ENCODE peak calls at places on chromosomes 11 and 22, in nine cellular contexts. R is NCI-H2081; O is body of pancreas; M is neuronal stem cell; H is AML-193; Q is activated T-cell treated with anti-CD3 and anti-CD28 coated beads, Interleukin-2, amount 50 U/mL, for 4 hours; S is anterior cingulate cortex; U is substantia nigra; A is cardiac fibroblast. V is an unnamed sample.

GRCh38 chr11:116353517-116353916 is 419.3 kb downstream of the BUD13 start:
- DNase-seq in R (peak), O (peak), M (no peak), H (no peak), Q (no peak), S (no peak), U (no peak), A (no peak), V (no peak)

GRCh38 chr11:46347637-46348311 is 511 bp downstream of the DGKZ start:
- DNase-seq in R (no peak), O (peak), M (no peak), H (no peak), Q (no peak), S (no peak), U (no peak), A (no peak), V (no peak)

GRCh38 chr11:45988922-45989321 is 66.5 kb downstream of the LARGE2 start:
- DNase-seq in R (no peak), O (no peak), M (no peak), H (no peak), Q (no peak), S (no peak), U (no peak), A (no peak), V (no peak)

GRCh38 chr22:31987180-31987579 is 42.8 kb downstream of the YWHAH start:
- DNase-seq in R (no peak), O (no peak), M (no peak), H (no peak), Q (no peak), S (no peak), U (no peak), A (no peak), V (no peak)

GRCh38 chr11:24171869-24172268 is 325.0 kb upstream of the LUZP2 start:
- DNase-seq in R (no peak), O (no peak), M (no peak), H (no peak), Q (no peak), S (no peak), U (no peak), A (no peak), V (no peak)

GRCh38 chr11:76237914-76238313 is 31.6 kb upstream of the WNT11 start:
- DNase-seq in R (peak), O (no peak), M (no peak), H (no peak), Q (no peak), S (no peak), U (no peak), A (no peak), V (peak)

GRCh38 chr11:16032974-16033373 is 323.4 kb downstream of the SOX6 start:
- DNase-seq in R (no peak), O (no peak), M (no peak), H (no peak), Q (no peak), S (no peak), U (no peak), A (no peak), V (no peak)

GRCh38 chr22:27100789-27101188 is 443.4 kb downstream of the MIAT start:
- DNase-seq in R (no peak), O (no peak), M (peak), H (no peak), Q (no peak), S (no peak), U (no peak), A (peak), V (no peak)

GRCh38 chr11:34249439-34250073 is 108.3 kb downstream of the ABTB2 start:
- DNase-seq in R (no peak), O (no peak), M (no peak), H (no peak), Q (no peak), S (no peak), U (no peak), A (no peak), V (no peak)

GRCh38 chr22:22410121-22410520 is 98.4 kb downstream of the ZNF280B start:
- DNase-seq in R (no peak), O (peak), M (no peak), H (no peak), Q (no peak), S (no peak), U (peak), A (peak), V (peak)

GRCh38 chr11:97325693-97326092 is 935.9 kb downstream of the JRKL start:
- DNase-seq in R (no peak), O (no peak), M (no peak), H (no peak), Q (no peak), S (no peak), U (no peak), A (no peak), V (no peak)

GRCh38 chr11:31943056-31943780 is 132.1 kb upstream of the PAX6 start:
- DNase-seq in R (no peak), O (no peak), M (no peak), H (no peak), Q (no peak), S (no peak), U (no peak), A (no peak), V (no peak)

GRCh38 chr11:27830206-27830605 is 130.0 kb upstream of the BDNF start:
- DNase-seq in R (no peak), O (no peak), M (no peak), H (no peak), Q (no peak), S (no peak), U (no peak), A (no peak), V (no peak)

GRCh38 chr11:70552441-70553150 is 154.3 kb downstream of the CTTN start:
- DNase-seq in R (no peak), O (no peak), M (no peak), H (no peak), Q (no peak), S (no peak), U (no peak), A (no peak), V (no peak)

GRCh38 chr11:2134022-2135010 is 4.9 kb downstream of the IGF2 start:
- DNase-seq in R (no peak), O (no peak), M (no peak), H (no peak), Q (no peak), S (no peak), U (no peak), A (no peak), V (no peak)

GRCh38 chr11:41456288-41456687 is 3.2 kb downstream of the LRRC4C start:
- DNase-seq in R (no peak), O (no peak), M (no peak), H (no peak), Q (no peak), S (no peak), U (no peak), A (no peak), V (no peak)

GRCh38 chr22:23183107-23183698 is 2.9 kb downstream of the BCR start:
- DNase-seq in R (peak), O (peak), M (peak), H (no peak), Q (no peak), S (peak), U (peak), A (peak), V (peak)

GRCh38 chr11:38547464-38547863 is 1949.4 kb upstream of the RAG2 start:
- DNase-seq in R (no peak), O (no peak), M (no peak), H (no peak), Q (no peak), S (no peak), U (no peak), A (no peak), V (no peak)

GRCh38 chr11:96655474-96655873 is 265.7 kb downstream of the JRKL start:
- DNase-seq in R (no peak), O (no peak), M (no peak), H (no peak), Q (no peak), S (no peak), U (no peak), A (no peak), V (no peak)

GRCh38 chr22:21952586-21953571 is at the start of gene PPM1F:
- DNase-seq in R (peak), O (peak), M (peak), H (peak), Q (peak), S (no peak), U (peak), A (peak), V (peak)

GRCh38 chr11:6298605-6299004 is 21.7 kb downstream of the CAVIN3 start:
- DNase-seq in R (no peak), O (peak), M (no peak), H (peak), Q (no peak), S (no peak), U (no peak), A (peak), V (peak)

GRCh38 chr11:3207530-3208189 is 11.0 kb downstream of the MRGPRG start:
- DNase-seq in R (no peak), O (no peak), M (no peak), H (no peak), Q (no peak), S (no peak), U (no peak), A (no peak), V (no peak)

GRCh38 chr11:62536301-62536957 is 10.2 kb downstream of the AHNAK start:
- DNase-seq in R (no peak), O (no peak), M (no peak), H (no peak), Q (no peak), S (no peak), U (no peak), A (no peak), V (no peak)

GRCh38 chr11:372809-373715 is 3.8 kb downstream of the B4GALNT4 start:
- DNase-seq in R (no peak), O (no peak), M (no peak), H (no peak), Q (no peak), S (no peak), U (no peak), A (no peak), V (no peak)

GRCh38 chr22:47205081-47205491 is 442.6 kb downstream of the TBC1D22A start:
- DNase-seq in R (no peak), O (no peak), M (no peak), H (no peak), Q (no peak), S (no peak), U (no peak), A (no peak), V (no peak)

GRCh38 chr11:65859812-65860277 is 388 bp upstream of the MUS81 start:
- DNase-seq in R (no peak), O (no peak), M (no peak), H (no peak), Q (no peak), S (no peak), U (no peak), A (no peak), V (no peak)

GRCh38 chr22:38416621-38417251 is 38.3 kb downstream of the KCNJ4 start:
- DNase-seq in R (no peak), O (no peak), M (no peak), H (no peak), Q (no peak), S (no peak), U (no peak), A (no peak), V (no peak)

GRCh38 chr11:128685383-128686044 is 8.4 kb upstream of the FLI1 start:
- DNase-seq in R (no peak), O (no peak), M (no peak), H (no peak), Q (no peak), S (no peak), U (no peak), A (peak), V (no peak)

GRCh38 chr22:31332010-31332409 is 14.1 kb downstream of the PATZ1 start:
- DNase-seq in R (no peak), O (no peak), M (no peak), H (no peak), Q (no peak), S (no peak), U (no peak), A (no peak), V (no peak)